ENCODE peak calls at places on chromosomes 4 and X, in eight cellular contexts. One of them, this sample, is unnamed.

GRCh38 chr4:24949970-24950369 is 37.1 kb upstream of the CCDC149 start:
- DNase-seq in sigmoid colon: no peak
- DNase-seq in activated T-cell treated with anti-CD3 and anti-CD28 coated beads, Interleukin-2, amount 50 U/mL, for 24 hours: no peak
- DNase-seq in GM20000: no peak
- DNase-seq in T47D: no peak
- DNase-seq in A549: no peak
- DNase-seq in HCEC 1CT: no peak
- DNase-seq in BJ: no peak
- DNase-seq in this sample: no peak

GRCh38 chrX:41010188-41010846 is 74.9 kb upstream of the USP9X start:
- DNase-seq in sigmoid colon: peak; percentile 89
- DNase-seq in activated T-cell treated with anti-CD3 and anti-CD28 coated beads, Interleukin-2, amount 50 U/mL, for 24 hours: peak; percentile 58
- DNase-seq in GM20000: peak; percentile 24
- DNase-seq in T47D: peak; percentile 6
- DNase-seq in A549: peak; percentile 79
- DNase-seq in HCEC 1CT: peak; percentile 73
- DNase-seq in BJ: peak; percentile 39
- DNase-seq in this sample: peak; percentile 68

GRCh38 chr4:186587416-186588018 is 32.1 kb upstream of the MTNR1A start:
- DNase-seq in sigmoid colon: peak; percentile 83
- DNase-seq in activated T-cell treated with anti-CD3 and anti-CD28 coated beads, Interleukin-2, amount 50 U/mL, for 24 hours: peak; percentile 66
- DNase-seq in GM20000: peak; percentile 56
- DNase-seq in T47D: no peak
- DNase-seq in A549: peak; percentile 47
- DNase-seq in HCEC 1CT: peak; percentile 20
- DNase-seq in BJ: no peak
- DNase-seq in this sample: no peak

GRCh38 chrX:108435261-108435660 is 3.0 kb downstream of the COL4A6 start:
- DNase-seq in sigmoid colon: no peak
- DNase-seq in activated T-cell treated with anti-CD3 and anti-CD28 coated beads, Interleukin-2, amount 50 U/mL, for 24 hours: no peak
- DNase-seq in GM20000: no peak
- DNase-seq in T47D: no peak
- DNase-seq in A549: no peak
- DNase-seq in HCEC 1CT: no peak
- DNase-seq in BJ: no peak
- DNase-seq in this sample: no peak

GRCh38 chr4:11367371-11367770 is 61.3 kb downstream of the HS3ST1 start:
- DNase-seq in sigmoid colon: peak; percentile 93
- DNase-seq in activated T-cell treated with anti-CD3 and anti-CD28 coated beads, Interleukin-2, amount 50 U/mL, for 24 hours: no peak
- DNase-seq in GM20000: no peak
- DNase-seq in T47D: no peak
- DNase-seq in A549: peak; percentile 21
- DNase-seq in HCEC 1CT: no peak
- DNase-seq in BJ: no peak
- DNase-seq in this sample: no peak

GRCh38 chr4:128718793-128719192 is 90.7 kb upstream of the JADE1 start:
- DNase-seq in sigmoid colon: no peak
- DNase-seq in activated T-cell treated with anti-CD3 and anti-CD28 coated beads, Interleukin-2, amount 50 U/mL, for 24 hours: no peak
- DNase-seq in GM20000: no peak
- DNase-seq in T47D: no peak
- DNase-seq in A549: no peak
- DNase-seq in HCEC 1CT: peak; percentile 24
- DNase-seq in BJ: peak; percentile 55
- DNase-seq in this sample: peak; percentile 61

GRCh38 chrX:153064061-153064460 is 7.8 kb downstream of the PNMA3 start:
- DNase-seq in sigmoid colon: no peak
- DNase-seq in activated T-cell treated with anti-CD3 and anti-CD28 coated beads, Interleukin-2, amount 50 U/mL, for 24 hours: no peak
- DNase-seq in GM20000: no peak
- DNase-seq in T47D: no peak
- DNase-seq in A549: no peak
- DNase-seq in HCEC 1CT: no peak
- DNase-seq in BJ: no peak
- DNase-seq in this sample: no peak

GRCh38 chr4:104451573-104451972 is 43.1 kb downstream of the CXXC4 start:
- DNase-seq in sigmoid colon: no peak
- DNase-seq in activated T-cell treated with anti-CD3 and anti-CD28 coated beads, Interleukin-2, amount 50 U/mL, for 24 hours: no peak
- DNase-seq in GM20000: peak; percentile 4
- DNase-seq in T47D: no peak
- DNase-seq in A549: peak; percentile 2
- DNase-seq in HCEC 1CT: no peak
- DNase-seq in BJ: no peak
- DNase-seq in this sample: no peak

GRCh38 chr4:47334597-47335185 is 128.8 kb downstream of the COMMD8 start:
- DNase-seq in sigmoid colon: no peak
- DNase-seq in activated T-cell treated with anti-CD3 and anti-CD28 coated beads, Interleukin-2, amount 50 U/mL, for 24 hours: no peak
- DNase-seq in GM20000: no peak
- DNase-seq in T47D: no peak
- DNase-seq in A549: no peak
- DNase-seq in HCEC 1CT: peak; percentile 19
- DNase-seq in BJ: no peak
- DNase-seq in this sample: no peak

GRCh38 chr4:159758061-159758460 is 655.2 kb downstream of the RAPGEF2 start:
- DNase-seq in sigmoid colon: no peak
- DNase-seq in activated T-cell treated with anti-CD3 and anti-CD28 coated beads, Interleukin-2, amount 50 U/mL, for 24 hours: no peak
- DNase-seq in GM20000: no peak
- DNase-seq in T47D: no peak
- DNase-seq in A549: no peak
- DNase-seq in HCEC 1CT: no peak
- DNase-seq in BJ: no peak
- DNase-seq in this sample: no peak

GRCh38 chr4:176492648-176493302 is 173.0 kb downstream of the SPCS3 start:
- DNase-seq in sigmoid colon: no peak
- DNase-seq in activated T-cell treated with anti-CD3 and anti-CD28 coated beads, Interleukin-2, amount 50 U/mL, for 24 hours: no peak
- DNase-seq in GM20000: peak; percentile 58
- DNase-seq in T47D: no peak
- DNase-seq in A549: no peak
- DNase-seq in HCEC 1CT: no peak
- DNase-seq in BJ: no peak
- DNase-seq in this sample: no peak

GRCh38 chr4:100095729-100096595 is 94.3 kb downstream of the DDIT4L start:
- DNase-seq in sigmoid colon: peak; percentile 84
- DNase-seq in activated T-cell treated with anti-CD3 and anti-CD28 coated beads, Interleukin-2, amount 50 U/mL, for 24 hours: peak; percentile 53
- DNase-seq in GM20000: peak; percentile 52
- DNase-seq in T47D: peak; percentile 3
- DNase-seq in A549: peak; percentile 67
- DNase-seq in HCEC 1CT: peak; percentile 52
- DNase-seq in BJ: no peak
- DNase-seq in this sample: peak; percentile 60

GRCh38 chr4:19791422-19792113 is 460.1 kb upstream of the SLIT2 start:
- DNase-seq in sigmoid colon: no peak
- DNase-seq in activated T-cell treated with anti-CD3 and anti-CD28 coated beads, Interleukin-2, amount 50 U/mL, for 24 hours: no peak
- DNase-seq in GM20000: no peak
- DNase-seq in T47D: no peak
- DNase-seq in A549: no peak
- DNase-seq in HCEC 1CT: peak; percentile 23
- DNase-seq in BJ: no peak
- DNase-seq in this sample: no peak

GRCh38 chr4:76579596-76580375 is 144.8 kb downstream of the SHROOM3 start:
- DNase-seq in sigmoid colon: no peak
- DNase-seq in activated T-cell treated with anti-CD3 and anti-CD28 coated beads, Interleukin-2, amount 50 U/mL, for 24 hours: no peak
- DNase-seq in GM20000: no peak
- DNase-seq in T47D: no peak
- DNase-seq in A549: no peak
- DNase-seq in HCEC 1CT: no peak
- DNase-seq in BJ: no peak
- DNase-seq in this sample: no peak

GRCh38 chr4:140065393-140065792 is 88.6 kb downstream of the MAML3 start:
- DNase-seq in sigmoid colon: no peak
- DNase-seq in activated T-cell treated with anti-CD3 and anti-CD28 coated beads, Interleukin-2, amount 50 U/mL, for 24 hours: no peak
- DNase-seq in GM20000: no peak
- DNase-seq in T47D: no peak
- DNase-seq in A549: no peak
- DNase-seq in HCEC 1CT: no peak
- DNase-seq in BJ: no peak
- DNase-seq in this sample: no peak

GRCh38 chr4:24736066-24736465 is 59.3 kb upstream of the SOD3 start:
- DNase-seq in sigmoid colon: no peak
- DNase-seq in activated T-cell treated with anti-CD3 and anti-CD28 coated beads, Interleukin-2, amount 50 U/mL, for 24 hours: no peak
- DNase-seq in GM20000: no peak
- DNase-seq in T47D: no peak
- DNase-seq in A549: peak; percentile 9
- DNase-seq in HCEC 1CT: no peak
- DNase-seq in BJ: no peak
- DNase-seq in this sample: no peak

GRCh38 chrX:28584025-28584424 is 3.2 kb upstream of the IL1RAPL1 start:
- DNase-seq in sigmoid colon: no peak
- DNase-seq in activated T-cell treated with anti-CD3 and anti-CD28 coated beads, Interleukin-2, amount 50 U/mL, for 24 hours: no peak
- DNase-seq in GM20000: no peak
- DNase-seq in T47D: no peak
- DNase-seq in A549: no peak
- DNase-seq in HCEC 1CT: no peak
- DNase-seq in BJ: no peak
- DNase-seq in this sample: no peak

GRCh38 chr4:94410678-94411206 is 41.0 kb upstream of the PDLIM5 start:
- DNase-seq in sigmoid colon: peak; percentile 91
- DNase-seq in activated T-cell treated with anti-CD3 and anti-CD28 coated beads, Interleukin-2, amount 50 U/mL, for 24 hours: no peak
- DNase-seq in GM20000: no peak
- DNase-seq in T47D: no peak
- DNase-seq in A549: peak; percentile 95
- DNase-seq in HCEC 1CT: no peak
- DNase-seq in BJ: no peak
- DNase-seq in this sample: no peak

GRCh38 chrX:100743009-100743615 is 11.2 kb upstream of the SYTL4 start:
- DNase-seq in sigmoid colon: no peak
- DNase-seq in activated T-cell treated with anti-CD3 and anti-CD28 coated beads, Interleukin-2, amount 50 U/mL, for 24 hours: no peak
- DNase-seq in GM20000: no peak
- DNase-seq in T47D: no peak
- DNase-seq in A549: no peak
- DNase-seq in HCEC 1CT: no peak
- DNase-seq in BJ: no peak
- DNase-seq in this sample: no peak

GRCh38 chr4:23130845-23131244 is 438.1 kb downstream of the GBA3 start:
- DNase-seq in sigmoid colon: no peak
- DNase-seq in activated T-cell treated with anti-CD3 and anti-CD28 coated beads, Interleukin-2, amount 50 U/mL, for 24 hours: no peak
- DNase-seq in GM20000: no peak
- DNase-seq in T47D: no peak
- DNase-seq in A549: peak; percentile 0
- DNase-seq in HCEC 1CT: no peak
- DNase-seq in BJ: no peak
- DNase-seq in this sample: no peak

GRCh38 chr4:74499986-74500781 is 55.2 kb downstream of the AREG start:
- DNase-seq in sigmoid colon: no peak
- DNase-seq in activated T-cell treated with anti-CD3 and anti-CD28 coated beads, Interleukin-2, amount 50 U/mL, for 24 hours: no peak
- DNase-seq in GM20000: no peak
- DNase-seq in T47D: no peak
- DNase-seq in A549: no peak
- DNase-seq in HCEC 1CT: no peak
- DNase-seq in BJ: no peak
- DNase-seq in this sample: no peak

GRCh38 chr4:73653695-73654106 is 33.5 kb upstream of the RASSF6 start:
- DNase-seq in sigmoid colon: no peak
- DNase-seq in activated T-cell treated with anti-CD3 and anti-CD28 coated beads, Interleukin-2, amount 50 U/mL, for 24 hours: no peak
- DNase-seq in GM20000: peak; percentile 42
- DNase-seq in T47D: peak; percentile 5
- DNase-seq in A549: peak; percentile 29
- DNase-seq in HCEC 1CT: peak; percentile 29
- DNase-seq in BJ: no peak
- DNase-seq in this sample: no peak

GRCh38 chr4:39730067-39730466 is 32.1 kb downstream of the UBE2K start:
- DNase-seq in sigmoid colon: no peak
- DNase-seq in activated T-cell treated with anti-CD3 and anti-CD28 coated beads, Interleukin-2, amount 50 U/mL, for 24 hours: no peak
- DNase-seq in GM20000: no peak
- DNase-seq in T47D: no peak
- DNase-seq in A549: peak; percentile 4
- DNase-seq in HCEC 1CT: peak; percentile 41
- DNase-seq in BJ: no peak
- DNase-seq in this sample: no peak

GRCh38 chr4:87009095-87009648 is 74.4 kb downstream of the AFF1 start:
- DNase-seq in sigmoid colon: no peak
- DNase-seq in activated T-cell treated with anti-CD3 and anti-CD28 coated beads, Interleukin-2, amount 50 U/mL, for 24 hours: no peak
- DNase-seq in GM20000: no peak
- DNase-seq in T47D: no peak
- DNase-seq in A549: no peak
- DNase-seq in HCEC 1CT: no peak
- DNase-seq in BJ: no peak
- DNase-seq in this sample: no peak

GRCh38 chrX:110836982-110837381 is 41.4 kb upstream of the CHRDL1 start:
- DNase-seq in sigmoid colon: no peak
- DNase-seq in activated T-cell treated with anti-CD3 and anti-CD28 coated beads, Interleukin-2, amount 50 U/mL, for 24 hours: no peak
- DNase-seq in GM20000: no peak
- DNase-seq in T47D: no peak
- DNase-seq in A549: no peak
- DNase-seq in HCEC 1CT: no peak
- DNase-seq in BJ: no peak
- DNase-seq in this sample: no peak

GRCh38 chrX:35826503-35826902 is 28.4 kb downstream of the MAGEB16 start:
- DNase-seq in sigmoid colon: no peak
- DNase-seq in activated T-cell treated with anti-CD3 and anti-CD28 coated beads, Interleukin-2, amount 50 U/mL, for 24 hours: no peak
- DNase-seq in GM20000: no peak
- DNase-seq in T47D: no peak
- DNase-seq in A549: no peak
- DNase-seq in HCEC 1CT: no peak
- DNase-seq in BJ: no peak
- DNase-seq in this sample: no peak

GRCh38 chr4:5874811-5875465 is 17.9 kb downstream of the CRMP1 start:
- DNase-seq in sigmoid colon: no peak
- DNase-seq in activated T-cell treated with anti-CD3 and anti-CD28 coated beads, Interleukin-2, amount 50 U/mL, for 24 hours: no peak
- DNase-seq in GM20000: no peak
- DNase-seq in T47D: no peak
- DNase-seq in A549: no peak
- DNase-seq in HCEC 1CT: no peak
- DNase-seq in BJ: no peak
- DNase-seq in this sample: no peak

GRCh38 chr4:173177232-173177631 is 8.6 kb downstream of the GALNT7 start:
- DNase-seq in sigmoid colon: no peak
- DNase-seq in activated T-cell treated with anti-CD3 and anti-CD28 coated beads, Interleukin-2, amount 50 U/mL, for 24 hours: no peak
- DNase-seq in GM20000: no peak
- DNase-seq in T47D: no peak
- DNase-seq in A549: no peak
- DNase-seq in HCEC 1CT: no peak
- DNase-seq in BJ: no peak
- DNase-seq in this sample: no peak